ENCODE peak calls at places on chromosomes 11 and 22, in seven cellular contexts. A, K, W, X, V, D and R are unnamed samples.
A peak's percentile ranks its signal among the peaks of the same experiment; 100 is the strongest.

GRCh38 chr11:68146010-68146540 is 24.9 kb upstream of the CHKA start:
- DNase-seq in A (peak; percentile 98), K (no peak), W (peak; percentile 60), X (no peak), V (peak; percentile 99), D (no peak), R (peak; percentile 96)

GRCh38 chr11:104624021-104624420 is 274.2 kb downstream of the CASP12 start:
- DNase-seq in A (no peak), K (no peak), W (no peak), X (no peak), V (no peak), D (no peak), R (no peak)

GRCh38 chr11:23903044-23903704 is 593.7 kb upstream of the LUZP2 start:
- DNase-seq in A (no peak), K (no peak), W (no peak), X (peak; percentile 81), V (no peak), D (no peak), R (no peak)

GRCh38 chr11:43918662-43919061 is 23.8 kb upstream of the C11orf96 start:
- DNase-seq in A (no peak), K (no peak), W (peak; percentile 45), X (no peak), V (no peak), D (no peak), R (no peak)

GRCh38 chr11:32304521-32304920 is 130.8 kb downstream of the WT1 start:
- DNase-seq in A (no peak), K (no peak), W (no peak), X (no peak), V (no peak), D (no peak), R (no peak)

GRCh38 chr11:34560511-34560910 is 46.9 kb upstream of the ELF5 start:
- DNase-seq in A (no peak), K (no peak), W (no peak), X (no peak), V (no peak), D (no peak), R (no peak)

GRCh38 chr22:44693145-44693544 is 8.9 kb upstream of the PRR5 start:
- DNase-seq in A (no peak), K (no peak), W (no peak), X (no peak), V (no peak), D (no peak), R (no peak)

GRCh38 chr11:57349491-57350274 is 11.5 kb downstream of the P2RX3 start:
- DNase-seq in A (peak; percentile 68), K (peak; percentile 44), W (peak; percentile 28), X (peak; percentile 70), V (peak; percentile 54), D (peak; percentile 76), R (peak; percentile 78)

GRCh38 chr11:105181100-105181499 is 41.5 kb upstream of the CARD18 start:
- DNase-seq in A (no peak), K (no peak), W (no peak), X (peak; percentile 58), V (peak; percentile 44), D (peak; percentile 22), R (no peak)

GRCh38 chr11:131077340-131077739 is 161.1 kb upstream of the SNX19 start:
- DNase-seq in A (no peak), K (no peak), W (no peak), X (peak; percentile 18), V (no peak), D (no peak), R (no peak)

GRCh38 chr11:35418282-35418846 is 994 bp downstream of the SLC1A2 start:
- DNase-seq in A (no peak), K (no peak), W (no peak), X (no peak), V (no peak), D (peak; percentile 15), R (no peak)

GRCh38 chr11:7903940-7904339 is 27.1 kb downstream of the OR10A6 start:
- DNase-seq in A (peak; percentile 46), K (no peak), W (no peak), X (no peak), V (no peak), D (no peak), R (peak; percentile 32)

GRCh38 chr22:22342697-22343602 is 98.4 kb downstream of the VPREB1 start:
- DNase-seq in A (peak; percentile 90), K (peak; percentile 29), W (no peak), X (peak; percentile 25), V (peak; percentile 85), D (peak; percentile 14), R (peak; percentile 71)

GRCh38 chr11:86726118-86726748 is 53.8 kb upstream of the ME3 start:
- DNase-seq in A (no peak), K (no peak), W (no peak), X (no peak), V (no peak), D (no peak), R (no peak)

GRCh38 chr11:65415499-65416340 is 6.9 kb upstream of the NEAT1 start:
- DNase-seq in A (no peak), K (no peak), W (no peak), X (no peak), V (no peak), D (no peak), R (no peak)

GRCh38 chr22:30386960-30387848 is at the start of gene RNF215:
- DNase-seq in A (peak; percentile 85), K (peak; percentile 73), W (peak; percentile 50), X (peak; percentile 93), V (peak; percentile 77), D (peak; percentile 91), R (peak; percentile 84)

GRCh38 chr22:22745225-22746060 is 101.0 kb downstream of the GGTLC2 start:
- DNase-seq in A (peak; percentile 41), K (peak; percentile 19), W (no peak), X (peak; percentile 29), V (peak; percentile 40), D (no peak), R (peak; percentile 58)

GRCh38 chr11:2271077-2271326 is 614 bp upstream of the ASCL2 start:
- DNase-seq in A (peak; percentile 39), K (peak; percentile 10), W (no peak), X (no peak), V (peak; percentile 39), D (no peak), R (peak; percentile 36)
- H3K4me3 ChIP-seq in A (peak overlapping the region; percentile 30), K (peak overlapping the region; percentile 12), W (no peak overlapping the region), X (no peak overlapping the region), V (no peak overlapping the region), D (no peak overlapping the region), R (no peak overlapping the region)

GRCh38 chr11:74749965-74750296 is 1.3 kb downstream of the RNF169 start:
- DNase-seq in A (no peak), K (no peak), W (no peak), X (peak; percentile 39), V (no peak), D (no peak), R (no peak)
- H3K4me1 ChIP-seq in A (peaks cover 4% of the 10 kb centered on the region), K (peaks cover 11% of the 10 kb centered on the region), W (peaks cover 33% of the 10 kb centered on the region), X (peaks cover 39% of the 10 kb centered on the region), V (peaks cover 46% of the 10 kb centered on the region), D (peaks cover 7% of the 10 kb centered on the region), R (peaks cover 14% of the 10 kb centered on the region)

GRCh38 chr11:125923633-125924032 is 19.3 kb downstream of the DDX25 start:
- DNase-seq in A (no peak), K (no peak), W (no peak), X (no peak), V (no peak), D (no peak), R (no peak)

GRCh38 chr11:125926682-125927081 is 19.2 kb upstream of the VSIG10L2 start:
- DNase-seq in A (no peak), K (no peak), W (no peak), X (no peak), V (no peak), D (no peak), R (no peak)

GRCh38 chr11:125925247-125925740 is 20.6 kb upstream of the VSIG10L2 start:
- DNase-seq in A (peak; percentile 48), K (no peak), W (no peak), X (no peak), V (peak; percentile 51), D (no peak), R (peak; percentile 51)

GRCh38 chr11:125924384-125925007 is 20.2 kb downstream of the DDX25 start:
- DNase-seq in A (no peak), K (no peak), W (no peak), X (no peak), V (no peak), D (no peak), R (no peak)

DNA sequence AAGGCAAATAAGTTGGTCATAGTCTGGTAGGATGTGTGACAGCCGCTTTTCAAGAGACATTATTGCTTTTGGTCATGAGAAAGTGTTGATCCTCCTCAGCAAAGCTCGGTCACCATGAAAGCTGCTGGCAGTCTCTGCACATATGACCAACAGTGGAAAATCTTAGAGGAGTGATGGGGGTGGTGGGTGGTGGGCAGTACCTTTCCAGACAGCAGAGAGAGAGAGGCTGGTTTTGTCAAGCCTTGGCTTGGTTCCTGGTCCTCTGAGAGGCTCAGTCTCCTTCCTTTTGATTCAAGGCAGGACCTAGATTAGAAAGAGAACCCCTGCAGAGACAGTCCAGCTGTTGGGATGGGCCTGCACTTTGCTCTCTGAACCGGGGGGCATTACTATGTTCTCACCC is 20.0 kb upstream of the VSIG10L2 start:
- DNase-seq in A (no peak), K (no peak), W (no peak), X (no peak), V (no peak), D (no peak), R (no peak)
- H3K4me3 ChIP-seq in A (no peak overlapping the region), K (no peak overlapping the region), W (no peak overlapping the region), X (no peak overlapping the region), V (no peak overlapping the region), D (no peak overlapping the region), R (no peak overlapping the region)

GRCh38 chr11:114316980-114317675 is 20.9 kb downstream of the NNMT start:
- DNase-seq in A (no peak), K (no peak), W (no peak), X (no peak), V (peak; percentile 33), D (no peak), R (no peak)
- H3K4me1 ChIP-seq in A (no peaks in the 10 kb centered on the region), K (no peaks in the 10 kb centered on the region), W (peaks cover 7% of the 10 kb centered on the region), X (peaks cover 91% of the 10 kb centered on the region), V (peaks cover 19% of the 10 kb centered on the region), D (no peaks in the 10 kb centered on the region), R (peaks cover 6% of the 10 kb centered on the region)

DNA sequence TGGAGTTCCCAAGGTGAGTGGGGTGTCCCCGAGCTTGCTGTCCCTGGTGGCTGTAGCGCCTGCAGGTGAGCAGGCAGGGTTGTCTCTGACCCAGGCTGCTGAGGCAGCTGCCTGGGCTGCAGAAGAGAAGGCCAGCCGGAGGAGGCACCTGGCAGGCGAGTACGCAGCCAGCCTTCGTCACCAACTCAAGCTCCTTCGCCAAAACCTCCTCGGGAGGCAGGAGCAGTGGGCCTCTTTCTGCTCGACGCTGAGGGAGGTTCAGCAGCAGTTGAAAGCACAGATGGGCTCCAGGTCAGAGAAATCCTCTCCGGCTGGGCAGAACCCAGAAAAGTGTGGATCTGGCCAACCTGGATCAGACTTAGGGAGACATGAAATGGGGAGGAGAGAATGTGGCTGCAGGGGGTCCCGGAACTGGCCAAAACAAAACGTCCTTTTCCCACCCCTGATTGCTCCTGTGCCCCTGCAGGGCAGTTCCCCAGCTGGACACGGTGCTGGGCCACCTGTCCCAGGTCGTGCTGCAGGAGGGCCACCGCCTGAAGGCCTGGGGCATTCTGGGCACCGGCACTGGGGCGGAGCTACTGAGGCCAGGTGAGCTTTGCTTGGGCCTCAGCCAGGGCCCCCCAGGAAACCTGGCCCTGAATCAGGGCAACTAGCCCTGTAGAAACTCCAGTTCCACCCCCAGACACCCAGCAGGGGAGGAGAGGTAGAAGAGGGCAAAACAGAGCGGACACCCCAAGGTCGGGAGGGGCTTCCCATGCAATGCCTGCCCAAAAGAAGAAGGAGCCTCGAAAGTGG is 56.7 kb downstream of the BTG4 start:
- DNase-seq in A (no peak), K (no peak), W (no peak), X (no peak), V (no peak), D (no peak), R (no peak)
- H3K4me3 ChIP-seq in A (no peak overlapping the region), K (no peak overlapping the region), W (no peak overlapping the region), X (no peak overlapping the region), V (no peak overlapping the region), D (no peak overlapping the region), R (no peak overlapping the region)